ENCODE peak calls at places on chromosomes 16 and 17, in nine cellular contexts. One of them, this sample, is unnamed. For H3K4me1, the result is how much of the 10 kb centered on the place peaks cover.

GRCh38 chr17:81386646-81387234 is 8.5 kb upstream of the BAHCC1 start:
- DNase-seq in sigmoid colon: no peak
- DNase-seq in upper lobe of left lung: peak
- DNase-seq in transverse colon: peak
- DNase-seq in A549: no peak
- DNase-seq in ovary: peak
- DNase-seq in suprapubic skin: no peak
- DNase-seq in tibial nerve: no peak
- DNase-seq in HepG2: peak
- DNase-seq in this sample: peak

GRCh38 chr16:29835926-29836325 is 15.7 kb downstream of the MVP start:
- DNase-seq in sigmoid colon: no peak
- DNase-seq in A549: no peak
- DNase-seq in upper lobe of left lung: no peak
- DNase-seq in transverse colon: no peak
- DNase-seq in tibial nerve: no peak
- DNase-seq in suprapubic skin: no peak
- DNase-seq in HepG2: no peak
- DNase-seq in ovary: no peak
- DNase-seq in this sample: no peak

GRCh38 chr16:30903596-30903995 is 7.2 kb downstream of the CTF1 start:
- DNase-seq in ovary: no peak
- DNase-seq in transverse colon: no peak
- DNase-seq in suprapubic skin: no peak
- DNase-seq in sigmoid colon: peak
- DNase-seq in HepG2: peak
- DNase-seq in tibial nerve: no peak
- DNase-seq in A549: peak
- DNase-seq in upper lobe of left lung: no peak
- DNase-seq in this sample: no peak

GRCh38 chr16:19657831-19658230 is 60.2 kb downstream of the KNOP1 start:
- DNase-seq in tibial nerve: no peak
- DNase-seq in upper lobe of left lung: no peak
- DNase-seq in ovary: no peak
- DNase-seq in sigmoid colon: no peak
- DNase-seq in suprapubic skin: no peak
- DNase-seq in transverse colon: no peak
- DNase-seq in HepG2: no peak
- DNase-seq in A549: no peak
- DNase-seq in this sample: no peak

GRCh38 chr17:41973457-41973856 is 6.9 kb downstream of the CNP start:
- DNase-seq in transverse colon: no peak
- DNase-seq in sigmoid colon: no peak
- DNase-seq in upper lobe of left lung: peak
- DNase-seq in tibial nerve: no peak
- DNase-seq in A549: no peak
- DNase-seq in ovary: peak
- DNase-seq in suprapubic skin: no peak
- DNase-seq in HepG2: no peak
- DNase-seq in this sample: no peak

GRCh38 chr16:78005881-78006280 is 16.5 kb upstream of the CLEC3A start:
- DNase-seq in A549: peak
- DNase-seq in ovary: no peak
- DNase-seq in tibial nerve: no peak
- DNase-seq in upper lobe of left lung: no peak
- DNase-seq in transverse colon: no peak
- DNase-seq in sigmoid colon: no peak
- DNase-seq in HepG2: no peak
- DNase-seq in suprapubic skin: no peak
- DNase-seq in this sample: no peak

GRCh38 chr17:413706-414440 is 61.3 kb upstream of the RPH3AL start:
- DNase-seq in tibial nerve: no peak
- DNase-seq in transverse colon: no peak
- DNase-seq in ovary: no peak
- DNase-seq in suprapubic skin: no peak
- DNase-seq in sigmoid colon: no peak
- DNase-seq in A549: no peak
- DNase-seq in upper lobe of left lung: no peak
- DNase-seq in HepG2: no peak
- DNase-seq in this sample: no peak

GRCh38 chr17:2805961-2806360 is 9.7 kb downstream of the RAP1GAP2 start:
- DNase-seq in A549: no peak
- DNase-seq in ovary: no peak
- DNase-seq in HepG2: no peak
- DNase-seq in transverse colon: no peak
- DNase-seq in tibial nerve: no peak
- DNase-seq in upper lobe of left lung: no peak
- DNase-seq in sigmoid colon: no peak
- DNase-seq in suprapubic skin: no peak
- DNase-seq in this sample: no peak

GRCh38 chr16:77564791-77565390 is 130.1 kb upstream of the ADAMTS18 start:
- DNase-seq in tibial nerve: no peak
- DNase-seq in sigmoid colon: no peak
- DNase-seq in transverse colon: no peak
- DNase-seq in ovary: no peak
- DNase-seq in HepG2: no peak
- DNase-seq in suprapubic skin: no peak
- DNase-seq in upper lobe of left lung: no peak
- DNase-seq in A549: peak
- DNase-seq in this sample: no peak

GRCh38 chr16:89009343-89010209 is 32.6 kb upstream of the CBFA2T3 start:
- DNase-seq in HepG2: no peak
- DNase-seq in upper lobe of left lung: no peak
- DNase-seq in A549: no peak
- DNase-seq in suprapubic skin: peak
- DNase-seq in sigmoid colon: peak
- DNase-seq in tibial nerve: no peak
- DNase-seq in transverse colon: no peak
- DNase-seq in ovary: no peak
- DNase-seq in this sample: no peak

GRCh38 chr16:66344533-66345145 is 21.9 kb upstream of the CDH5 start:
- DNase-seq in tibial nerve: no peak
- DNase-seq in suprapubic skin: no peak
- DNase-seq in transverse colon: no peak
- DNase-seq in upper lobe of left lung: no peak
- DNase-seq in ovary: no peak
- DNase-seq in A549: peak
- DNase-seq in sigmoid colon: no peak
- DNase-seq in HepG2: peak
- DNase-seq in this sample: no peak

GRCh38 chr16:85107083-85107482 is 5.2 kb downstream of the CIBAR2 start:
- DNase-seq in ovary: no peak
- DNase-seq in transverse colon: no peak
- DNase-seq in tibial nerve: no peak
- DNase-seq in suprapubic skin: no peak
- DNase-seq in upper lobe of left lung: no peak
- DNase-seq in A549: no peak
- DNase-seq in sigmoid colon: no peak
- DNase-seq in HepG2: no peak
- DNase-seq in this sample: no peak

GRCh38 chr17:20934288-20934687 is 108.5 kb downstream of the USP22 start:
- DNase-seq in A549: no peak
- DNase-seq in sigmoid colon: no peak
- DNase-seq in suprapubic skin: no peak
- DNase-seq in ovary: no peak
- DNase-seq in upper lobe of left lung: no peak
- DNase-seq in tibial nerve: no peak
- DNase-seq in transverse colon: no peak
- DNase-seq in HepG2: no peak
- DNase-seq in this sample: no peak

DNA sequence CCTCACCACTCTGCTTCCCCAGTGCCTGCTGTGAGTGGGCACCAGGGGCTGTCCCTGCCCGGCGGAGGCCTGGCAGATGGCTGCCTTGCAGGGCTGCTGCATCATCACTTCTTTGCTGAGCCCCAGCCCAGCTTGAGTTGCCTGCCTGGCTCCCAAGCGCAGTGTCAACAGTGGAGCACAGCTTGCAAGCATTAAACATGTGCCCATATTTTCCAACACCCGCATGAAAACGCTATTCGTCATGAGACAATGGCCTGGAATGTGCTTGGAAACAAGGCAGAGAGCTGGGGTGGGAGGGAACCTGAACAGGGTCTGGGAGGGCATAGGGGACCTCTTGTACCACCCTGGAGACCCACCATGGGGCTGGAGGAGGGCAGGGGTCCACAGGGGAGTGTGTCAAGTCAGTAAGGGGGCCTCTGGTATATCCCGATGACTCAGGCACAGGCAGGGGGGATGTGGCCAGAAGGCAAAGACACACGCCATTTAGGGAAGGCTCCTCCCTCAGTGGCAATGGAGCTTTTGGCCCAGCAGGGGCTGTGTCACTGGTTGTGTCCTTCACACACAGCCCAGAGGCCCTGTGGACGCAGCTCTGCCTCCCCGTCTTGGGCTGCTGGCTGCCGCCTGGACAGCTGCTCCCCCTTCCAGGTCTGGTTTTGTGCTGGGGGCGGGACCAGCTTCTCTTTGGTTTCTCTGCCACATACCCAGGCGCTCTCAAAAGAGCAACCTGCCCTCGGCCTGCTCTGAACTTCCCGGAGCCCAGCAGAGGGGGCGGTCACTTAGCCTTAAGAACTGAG is 17.4 kb upstream of the MTSS2 start:
- DNase-seq in transverse colon: peak
- DNase-seq in A549: no peak
- DNase-seq in upper lobe of left lung: peak
- DNase-seq in sigmoid colon: peak
- DNase-seq in HepG2: peak
- DNase-seq in suprapubic skin: no peak
- DNase-seq in ovary: peak
- DNase-seq in tibial nerve: no peak
- DNase-seq in this sample: no peak
- H3K4me1 ChIP-seq in transverse colon: under half
- H3K4me1 ChIP-seq in A549: half or more
- H3K4me1 ChIP-seq in upper lobe of left lung: half or more
- H3K4me1 ChIP-seq in sigmoid colon: half or more
- H3K4me1 ChIP-seq in HepG2: half or more
- H3K4me1 ChIP-seq in suprapubic skin: half or more
- H3K4me1 ChIP-seq in ovary: under half
- H3K4me1 ChIP-seq in tibial nerve: half or more
- H3K4me1 ChIP-seq in this sample: half or more

DNA sequence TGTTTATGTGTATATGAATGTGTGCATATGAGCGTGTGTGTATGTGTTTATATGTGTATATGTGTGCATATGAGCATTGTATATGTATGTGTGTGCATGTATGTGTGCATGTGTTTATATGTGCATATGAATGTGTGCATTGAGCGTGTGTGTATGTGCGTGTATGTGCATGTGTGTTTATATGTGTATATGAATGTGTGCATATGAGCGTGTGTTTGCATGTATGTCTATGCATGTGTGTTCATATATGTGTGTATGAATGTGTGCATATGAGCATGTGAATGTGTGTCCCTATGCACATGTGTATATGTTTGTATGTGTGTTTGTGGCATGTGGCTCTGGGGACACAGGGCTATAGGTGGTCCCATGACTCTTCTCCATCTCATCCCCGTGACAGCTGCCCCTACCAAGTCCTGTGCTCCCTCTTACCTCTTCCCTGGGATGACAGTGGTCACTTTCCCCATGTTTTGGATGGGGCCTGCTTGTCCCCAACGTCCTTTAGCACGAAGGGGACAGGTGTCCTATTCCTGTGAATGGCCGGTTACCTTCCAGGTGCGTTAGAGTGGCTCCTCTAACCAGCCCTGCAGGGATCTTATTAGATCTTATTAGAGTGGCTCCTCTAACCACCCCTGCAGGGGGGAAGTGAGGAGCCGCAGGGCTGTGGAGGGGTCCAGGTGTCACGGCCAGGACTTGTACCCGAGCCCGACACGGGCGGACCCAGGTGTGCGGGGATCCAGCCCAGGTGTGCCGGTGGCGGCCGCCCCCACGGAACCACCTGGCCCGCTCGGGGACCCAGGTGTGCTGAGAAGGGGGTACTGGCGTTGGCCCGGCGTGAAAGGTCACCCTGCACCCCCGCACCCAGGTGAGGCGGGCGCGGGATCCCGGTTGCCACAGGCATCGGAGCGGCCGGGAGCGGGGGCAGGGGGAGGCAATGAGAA is 105.6 kb downstream of the SEC14L1 start:
- DNase-seq in transverse colon: peak
- DNase-seq in upper lobe of left lung: no peak
- DNase-seq in HepG2: no peak
- DNase-seq in ovary: no peak
- DNase-seq in tibial nerve: no peak
- DNase-seq in A549: no peak
- DNase-seq in suprapubic skin: no peak
- DNase-seq in sigmoid colon: no peak
- DNase-seq in this sample: no peak
- H3K4me3 ChIP-seq in transverse colon: peak
- H3K4me3 ChIP-seq in upper lobe of left lung: peak
- H3K4me3 ChIP-seq in HepG2: peak
- H3K4me3 ChIP-seq in ovary: peak
- H3K4me3 ChIP-seq in tibial nerve: peak
- H3K4me3 ChIP-seq in A549: peak
- H3K4me3 ChIP-seq in suprapubic skin: peak
- H3K4me3 ChIP-seq in sigmoid colon: peak
- H3K4me3 ChIP-seq in this sample: peak

DNA sequence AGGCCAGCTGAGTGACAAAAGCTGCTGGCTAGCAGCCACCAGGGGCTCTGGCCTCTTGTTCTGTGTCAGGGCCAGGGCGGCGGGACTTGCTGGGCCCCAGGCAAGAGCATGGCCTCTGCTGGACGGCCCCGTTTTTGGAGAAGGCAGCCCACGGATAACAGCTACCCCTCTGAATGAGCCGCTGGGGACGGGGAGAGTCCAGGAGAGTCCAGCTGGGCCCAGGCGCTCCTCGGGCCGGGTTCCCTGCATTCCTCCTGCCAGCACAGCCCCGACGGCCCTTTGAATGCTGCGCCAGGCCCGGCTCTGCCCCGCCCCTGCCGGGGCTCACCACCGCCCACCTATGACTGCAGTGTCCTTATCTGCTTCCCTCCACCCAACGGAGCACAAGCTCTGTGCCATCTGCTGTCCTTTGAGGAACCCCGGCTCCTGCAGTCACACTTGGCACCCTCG is 33.4 kb downstream of the SLC7A5 start:
- DNase-seq in A549: no peak
- DNase-seq in upper lobe of left lung: peak
- DNase-seq in tibial nerve: no peak
- DNase-seq in sigmoid colon: no peak
- DNase-seq in HepG2: no peak
- DNase-seq in suprapubic skin: no peak
- DNase-seq in transverse colon: no peak
- DNase-seq in ovary: no peak
- DNase-seq in this sample: no peak
- TF ChIP-seq EP300 in A549: no peak
- TF ChIP-seq EP300 in upper lobe of left lung: no peak
- TF ChIP-seq EP300 in tibial nerve: no peak
- TF ChIP-seq EP300 in sigmoid colon: no peak
- TF ChIP-seq EP300 in HepG2: no peak
- TF ChIP-seq EP300 in suprapubic skin: no peak
- TF ChIP-seq EP300 in transverse colon: no peak
- TF ChIP-seq EP300 in ovary: no peak
- TF ChIP-seq EP300 in this sample: no peak

DNA sequence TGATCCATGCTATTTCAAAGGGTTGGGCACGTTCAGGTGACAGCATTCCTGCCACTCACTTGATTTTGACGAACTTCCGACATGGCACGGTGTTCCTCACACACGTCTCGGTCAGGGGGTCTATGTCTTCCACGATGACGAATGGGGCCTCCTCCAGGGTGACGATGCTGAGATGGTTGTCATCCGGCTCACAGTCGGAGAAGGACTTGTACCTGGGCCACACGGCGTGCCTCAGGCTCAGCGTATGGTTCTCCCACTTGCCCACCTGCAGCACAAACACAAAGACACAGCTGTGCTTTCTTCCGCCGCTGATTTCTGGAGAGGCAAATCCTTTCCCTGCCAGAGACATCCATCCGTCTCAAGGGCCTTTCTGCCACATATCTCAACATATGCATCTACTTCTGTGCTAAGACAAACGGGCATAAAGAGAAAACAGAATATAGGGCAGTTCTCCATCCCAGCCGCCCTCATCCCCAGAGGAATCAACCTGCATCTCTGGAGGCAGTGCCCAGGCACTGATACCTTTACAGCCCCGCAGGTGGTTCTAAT is 332.5 kb downstream of the GRIN2A start:
- DNase-seq in tibial nerve: no peak
- DNase-seq in upper lobe of left lung: peak
- DNase-seq in transverse colon: no peak
- DNase-seq in sigmoid colon: no peak
- DNase-seq in suprapubic skin: no peak
- DNase-seq in ovary: no peak
- DNase-seq in A549: no peak
- DNase-seq in HepG2: no peak
- DNase-seq in this sample: no peak
- H3K4me1 ChIP-seq in tibial nerve: under half
- H3K4me1 ChIP-seq in upper lobe of left lung: under half
- H3K4me1 ChIP-seq in transverse colon: under half
- H3K4me1 ChIP-seq in sigmoid colon: under half
- H3K4me1 ChIP-seq in suprapubic skin: under half
- H3K4me1 ChIP-seq in ovary: under half
- H3K4me1 ChIP-seq in A549: under half
- H3K4me1 ChIP-seq in HepG2: under half
- H3K4me1 ChIP-seq in this sample: under half